ENCODE peak calls at places on chromosome 16, in six cellular contexts. X, P, E, J, B and F are unnamed samples.

GRCh38 chr16:46691720-46692119 is 2.3 kb downstream of the ORC6 start:
- DNase-seq in B (peak), J (no peak), X (peak), E (no peak), P (no peak), F (no peak)

GRCh38 chr16:25165284-25165683 is 51.5 kb upstream of the AQP8 start:
- DNase-seq in P (no peak), J (no peak), E (no peak), X (no peak), B (no peak), F (no peak)

GRCh38 chr16:31480851-31481250 is 2.1 kb upstream of the SLC5A2 start:
- DNase-seq in X (no peak), J (no peak), B (no peak), E (no peak), P (no peak), F (no peak)

GRCh38 chr16:81035398-81035974 is at the start of gene ATMIN:
- DNase-seq in P (peak), B (peak), J (peak), E (peak), X (peak), F (peak)

GRCh38 chr16:82603784-82604411 is 22.9 kb upstream of the CDH13 start:
- DNase-seq in X (peak), B (peak), E (peak), J (peak), P (no peak), F (peak)

GRCh38 chr16:78684040-78684611 is 584.7 kb downstream of the WWOX start:
- DNase-seq in X (peak), B (peak), J (no peak), E (no peak), P (no peak), F (no peak)

GRCh38 chr16:2598723-2599122 is 60.9 kb downstream of the PDPK1 start:
- DNase-seq in X (no peak), P (no peak), B (no peak), J (no peak), E (no peak), F (no peak)

GRCh38 chr16:9395958-9396359 is 304.5 kb downstream of the HAPSTR1 start:
- DNase-seq in E (no peak), P (no peak), X (no peak), J (no peak), B (no peak), F (no peak)

GRCh38 chr16:89723279-89724250 is 2.2 kb downstream of the ZNF276 start:
- DNase-seq in X (peak), P (no peak), J (no peak), B (no peak), E (no peak), F (no peak)

GRCh38 chr16:9082422-9082821 is 9.0 kb upstream of the HAPSTR1 start:
- DNase-seq in B (no peak), X (no peak), E (no peak), J (no peak), P (no peak), F (no peak)

GRCh38 chr16:27319257-27319965 is 5.6 kb downstream of the IL4R start:
- DNase-seq in X (no peak), E (no peak), P (no peak), J (no peak), B (no peak), F (no peak)

GRCh38 chr16:83955218-83956130 is 2.4 kb downstream of the OSGIN1 start:
- DNase-seq in J (no peak), X (peak), E (no peak), B (peak), P (no peak), F (no peak)

GRCh38 chr16:29804455-29805231 is 1.7 kb upstream of the MAZ start:
- DNase-seq in E (no peak), J (peak), X (no peak), P (no peak), B (peak), F (no peak)

GRCh38 chr16:2456551-2457153 is 3.3 kb upstream of the TEDC2 start:
- DNase-seq in J (no peak), E (no peak), X (no peak), P (no peak), B (no peak), F (no peak)

GRCh38 chr16:24700549-24701392 is 28.7 kb upstream of the TNRC6A start:
- DNase-seq in X (peak), J (peak), P (no peak), B (peak), E (peak), F (no peak)

GRCh38 chr16:56933266-56933619 is 1.3 kb downstream of the HERPUD1 start:
- DNase-seq in X (no peak), E (no peak), P (no peak), B (no peak), J (no peak), F (no peak)

GRCh38 chr16:27972500-27972899 is 91.0 kb downstream of the GSG1L start:
- DNase-seq in J (peak), E (peak), P (peak), X (peak), B (peak), F (peak)

GRCh38 chr16:4694664-4695451 is 1.5 kb downstream of the NUDT16L1 start:
- DNase-seq in B (no peak), P (no peak), X (no peak), E (no peak), J (peak), F (no peak)

GRCh38 chr16:78324649-78325274 is 225.3 kb downstream of the WWOX start:
- DNase-seq in P (no peak), B (no peak), E (peak), X (no peak), J (peak), F (no peak)

GRCh38 chr16:84055366-84055765 is 12.8 kb upstream of the SLC38A8 start:
- DNase-seq in P (no peak), E (no peak), X (no peak), J (no peak), B (no peak), F (no peak)

GRCh38 chr16:89388536-89388935 is 101.8 kb downstream of the ANKRD11 start:
- DNase-seq in E (no peak), J (no peak), X (no peak), B (no peak), P (no peak), F (no peak)

GRCh38 chr16:55368205-55368604 is 44.2 kb downstream of the IRX6 start:
- DNase-seq in E (no peak), B (no peak), J (no peak), P (no peak), X (no peak), F (no peak)

GRCh38 chr16:54473201-54473993 is 186.8 kb upstream of the IRX3 start:
- DNase-seq in P (no peak), E (no peak), B (no peak), X (no peak), J (no peak), F (no peak)

GRCh38 chr16:82033683-82034300 is 1.3 kb upstream of the HSD17B2 start:
- DNase-seq in B (no peak), X (no peak), J (no peak), E (no peak), P (no peak), F (no peak)

GRCh38 chr16:30923554-30924085 is at the start of gene FBXL19:
- DNase-seq in P (no peak), B (no peak), E (no peak), X (no peak), J (peak), F (peak)

GRCh38 chr16:9033125-9033830 is 58.2 kb upstream of the HAPSTR1 start:
- DNase-seq in J (peak), P (peak), B (peak), E (peak), X (peak), F (peak)

GRCh38 chr16:22813223-22813945 is 578 bp upstream of the HS3ST2 start:
- DNase-seq in J (peak), P (peak), X (peak), E (peak), B (peak), F (peak)

GRCh38 chr16:50602531-50603205 is 54.5 kb downstream of the NKD1 start:
- DNase-seq in E (no peak), J (no peak), P (no peak), X (no peak), B (no peak), F (no peak)

GRCh38 chr16:86572616-86573015 is 5.7 kb upstream of the FOXL1 start:
- DNase-seq in X (no peak), P (no peak), B (no peak), J (peak), E (no peak), F (no peak)

GRCh38 chr16:86570542-86571196 is 4.0 kb downstream of the FOXC2 start:
- DNase-seq in P (no peak), E (peak), X (no peak), J (peak), B (no peak), F (no peak)

GRCh38 chr16:86573215-86573614 is 5.1 kb upstream of the FOXL1 start:
- DNase-seq in E (peak), J (peak), B (no peak), X (no peak), P (peak), F (no peak)

GRCh38 chr16:86571197-86571915 is 4.7 kb downstream of the FOXC2 start:
- DNase-seq in P (no peak), X (no peak), J (peak), B (no peak), E (no peak), F (no peak)

GRCh38 chr16:86572041-86572521 is 5.5 kb downstream of the FOXC2 start:
- DNase-seq in X (no peak), B (no peak), E (peak), J (peak), P (no peak), F (no peak)
- H2BK15ac ChIP-seq in X (no peak), B (no peak), E (no peak), J (no peak), P (peak), F (peak)

GRCh38 chr16:17316005-17316404 is 154.8 kb downstream of the XYLT1 start:
- DNase-seq in X (no peak), J (no peak), B (no peak), P (no peak), E (no peak), F (no peak)
- H2BK15ac ChIP-seq in X (no peak), J (no peak), B (no peak), P (no peak), E (no peak), F (no peak)

DNA sequence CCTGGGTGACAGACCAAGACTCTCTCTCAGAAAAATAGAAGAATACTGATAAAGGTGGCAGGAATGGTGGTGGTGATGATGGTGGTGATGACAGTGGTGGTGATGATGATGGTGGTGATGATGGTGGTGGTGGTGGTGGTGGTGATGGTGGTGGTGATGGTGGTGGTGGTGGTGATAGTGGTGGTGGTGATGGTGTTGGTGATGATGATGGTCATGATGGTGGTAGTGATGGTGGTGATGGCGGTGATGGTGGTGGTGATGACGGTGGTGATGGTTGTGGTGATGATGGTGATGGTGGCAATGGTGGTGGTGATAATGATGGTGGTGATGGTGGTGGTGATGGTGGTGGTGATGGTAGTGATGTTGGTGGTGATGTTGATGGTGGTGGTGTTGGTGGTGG is 18.0 kb upstream of the CIITA start:
- DNase-seq in J (no peak), B (no peak), P (no peak), E (no peak), X (no peak), F (no peak)
- H2BK15ac ChIP-seq in J (no peak), B (no peak), P (no peak), E (no peak), X (no peak), F (no peak)

DNA sequence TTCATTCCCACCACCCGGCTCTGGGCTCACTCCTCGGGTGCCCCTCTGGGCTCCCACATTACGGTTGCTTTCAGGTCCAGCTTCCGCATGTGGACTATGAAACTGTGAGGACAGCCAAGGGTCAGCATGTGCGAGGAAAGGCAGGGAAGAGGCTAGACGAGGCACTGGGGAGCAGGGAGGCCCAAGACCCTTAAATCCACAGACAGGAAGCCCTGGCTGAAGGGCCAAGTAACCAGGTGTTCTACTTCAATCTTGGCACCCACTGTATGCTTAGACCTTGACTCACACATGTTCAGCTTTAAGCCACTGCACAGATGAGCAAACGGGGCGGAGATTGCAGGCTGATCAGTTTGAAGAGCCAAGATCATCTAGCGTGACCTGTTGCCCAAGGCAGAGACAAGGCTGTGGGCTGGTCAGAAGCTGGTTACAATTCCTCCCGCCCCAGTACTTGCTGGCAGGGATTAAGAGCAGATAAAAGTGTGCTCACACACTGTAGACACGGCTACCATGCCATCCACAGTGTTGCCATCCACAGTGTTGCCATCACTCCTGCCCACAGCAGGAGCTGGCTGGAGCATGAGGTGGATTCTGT is at the start of gene CES4A:
- DNase-seq in P (no peak), B (peak), J (no peak), X (peak), E (no peak), F (no peak)
- H2BK15ac ChIP-seq in P (no peak), B (no peak), J (no peak), X (no peak), E (no peak), F (no peak)

GRCh38 chr16:64900029-64900428 is 221.8 kb downstream of the CDH11 start:
- DNase-seq in P (no peak), X (no peak), E (no peak), B (no peak), J (no peak), F (no peak)
- H2BK15ac ChIP-seq in P (no peak), X (no peak), E (no peak), B (no peak), J (no peak), F (no peak)

GRCh38 chr16:85522842-85523601 is 90.1 kb upstream of the GSE1 start:
- DNase-seq in J (peak), B (peak), P (no peak), X (peak), E (no peak), F (no peak)

GRCh38 chr16:85523602-85524364 is 89.3 kb upstream of the GSE1 start:
- DNase-seq in X (peak), J (peak), E (peak), B (peak), P (no peak), F (no peak)

GRCh38 chr16:85521737-85522042 is 91.4 kb upstream of the GSE1 start:
- DNase-seq in P (no peak), X (no peak), J (no peak), B (no peak), E (no peak), F (no peak)

GRCh38 chr16:85520853-85521736 is 92.0 kb upstream of the GSE1 start:
- DNase-seq in E (no peak), X (no peak), J (no peak), B (no peak), P (no peak), F (no peak)

GRCh38 chr16:85522517-85522841 is 90.6 kb upstream of the GSE1 start:
- DNase-seq in P (no peak), B (no peak), J (no peak), E (no peak), X (no peak), F (no peak)
- H2BK15ac ChIP-seq in P (peak), B (no peak), J (no peak), E (no peak), X (peak), F (no peak)

DNA sequence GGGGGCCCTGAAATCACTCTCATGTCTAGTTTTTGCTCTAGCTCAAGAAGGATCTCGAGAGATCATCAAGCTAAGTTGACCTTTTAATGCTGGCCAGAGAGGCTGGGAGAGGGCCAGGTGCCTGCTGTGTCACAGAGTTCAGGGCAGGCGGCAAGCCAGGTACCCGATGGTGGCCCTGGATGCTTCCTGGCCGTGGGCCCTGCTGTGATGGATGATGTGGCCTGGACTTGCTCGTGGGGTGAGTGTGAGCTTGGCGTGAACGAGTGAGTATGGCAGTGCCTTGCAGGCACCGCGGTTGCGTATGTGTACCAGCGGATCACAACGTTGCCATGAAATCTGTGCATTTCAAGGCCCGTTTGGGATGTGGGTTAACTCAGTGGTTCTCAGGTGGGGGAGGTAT is 7.4 kb downstream of the IRF8 start:
- DNase-seq in P (no peak), E (no peak), X (no peak), B (no peak), J (no peak), F (no peak)
- H2BK15ac ChIP-seq in P (no peak), E (no peak), X (no peak), B (no peak), J (no peak), F (no peak)

DNA sequence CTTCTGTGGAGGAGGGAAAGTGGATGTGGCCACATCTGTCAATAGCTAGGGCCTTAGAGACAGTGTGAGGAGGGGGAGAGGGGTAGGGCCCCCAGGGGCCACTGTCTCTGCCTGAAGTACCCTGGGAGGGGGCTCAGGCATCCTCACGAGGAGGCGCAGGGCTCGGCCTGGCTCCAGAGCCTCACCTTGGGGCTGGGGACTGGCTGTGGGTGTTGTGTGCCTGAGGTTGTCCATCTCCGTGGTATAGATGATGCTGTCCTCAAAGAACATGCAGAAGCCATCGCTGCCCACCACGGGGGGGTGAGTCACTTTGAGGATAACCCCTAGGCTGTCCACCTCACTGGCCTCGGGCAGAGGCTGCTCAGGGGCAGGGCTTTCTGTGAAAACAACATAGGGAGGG is 12.1 kb downstream of the PLEKHG4 start:
- DNase-seq in P (no peak), X (no peak), J (no peak), E (no peak), B (no peak), F (no peak)
- H2BK15ac ChIP-seq in P (no peak), X (no peak), J (no peak), E (no peak), B (no peak), F (no peak)

GRCh38 chr16:12461201-12461600 is 342.5 kb downstream of the CPPED1 start:
- DNase-seq in X (peak), E (no peak), P (no peak), B (no peak), J (no peak), F (no peak)
- H2BK15ac ChIP-seq in X (no peak), E (no peak), P (no peak), B (no peak), J (no peak), F (no peak)